ENCODE peak calls at places on chromosomes 13 and 19, in eight cellular contexts. C, I, U, G, X, Q, V and T are unnamed samples.

GRCh38 chr19:55563261-55563690 is 17.4 kb downstream of the ZNF579 start:
- DNase-seq in C (no peak), V (no peak), Q (peak), I (no peak), U (no peak), X (no peak), G (peak), T (no peak)

GRCh38 chr13:99421758-99422555 is 79.3 kb upstream of the TM9SF2 start:
- DNase-seq in V (no peak), U (no peak), X (no peak), I (no peak), G (no peak), Q (no peak), C (no peak), T (no peak)

GRCh38 chr19:49362048-49362925 is at the start of gene TEAD2:
- DNase-seq in C (peak), X (no peak), I (no peak), G (peak), V (no peak), Q (peak), U (no peak), T (no peak)

GRCh38 chr13:34411881-34412280 is 530.2 kb upstream of the NBEA start:
- DNase-seq in I (no peak), X (no peak), G (no peak), Q (no peak), U (no peak), C (no peak), V (no peak), T (no peak)

GRCh38 chr19:29841559-29842367 is 30.0 kb downstream of the CCNE1 start:
- DNase-seq in Q (peak), G (peak), C (peak), V (no peak), X (no peak), U (no peak), I (no peak), T (no peak)

GRCh38 chr19:51016798-51017683 is 2.5 kb downstream of the KLK10 start:
- DNase-seq in X (peak), I (no peak), Q (peak), C (peak), V (peak), G (peak), U (no peak), T (no peak)

GRCh38 chr19:32442650-32443049 is 37.1 kb downstream of the DPY19L3 start:
- DNase-seq in Q (no peak), G (no peak), C (no peak), V (no peak), X (no peak), U (no peak), I (no peak), T (no peak)

GRCh38 chr13:99196466-99197256 is 4.0 kb upstream of the UBAC2 start:
- DNase-seq in C (no peak), V (no peak), X (no peak), I (peak), G (no peak), U (no peak), Q (no peak), T (no peak)